ENCODE peak calls at places on chromosome 19, in eight cellular contexts. I, A, L, J, K, Q, X and S are unnamed samples.
A peak's percentile ranks its signal among the peaks of the same experiment; 100 is the strongest.

GRCh38 chr19:31976775-31977536 is 368.5 kb upstream of the ZNF507 start:
- DNase-seq in J (no peak), L (no peak), A (no peak), X (no peak), Q (no peak), I (no peak), K (no peak), S (no peak)

GRCh38 chr19:16594131-16594586 is 21.9 kb upstream of the SLC35E1 start:
- DNase-seq in Q (no peak), K (no peak), J (no peak), A (no peak), I (peak; percentile 76), L (no peak), X (no peak), S (no peak)

GRCh38 chr19:16641695-16642094 is 13.7 kb upstream of the MED26 start:
- DNase-seq in A (no peak), I (no peak), Q (no peak), J (no peak), L (no peak), X (no peak), K (no peak), S (no peak)

GRCh38 chr19:511101-511841 is 4.0 kb downstream of the TPGS1 start:
- DNase-seq in A (peak; percentile 68), I (no peak), L (no peak), Q (peak; percentile 65), J (no peak), K (peak; percentile 74), X (peak; percentile 15), S (no peak)

GRCh38 chr19:33725567-33725966 is 71.1 kb upstream of the KCTD15 start:
- DNase-seq in J (no peak), I (no peak), A (no peak), Q (no peak), L (no peak), K (no peak), X (no peak), S (no peak)

GRCh38 chr19:44647144-44647543 is 3.4 kb downstream of the PVR start:
- DNase-seq in L (no peak), Q (no peak), K (no peak), J (no peak), X (no peak), A (no peak), I (no peak), S (no peak)

GRCh38 chr19:778910-779653 is 18.2 kb upstream of the PTBP1 start:
- DNase-seq in Q (peak; percentile 78), X (no peak), L (peak; percentile 84), A (no peak), I (no peak), J (no peak), K (peak; percentile 85), S (peak; percentile 87)

GRCh38 chr19:17681505-17682125 is 6.5 kb downstream of the UNC13A start:
- DNase-seq in X (peak; percentile 92), L (peak; percentile 69), I (no peak), Q (no peak), J (peak; percentile 81), A (peak; percentile 51), K (peak; percentile 77), S (no peak)

GRCh38 chr19:49216076-49216475 is 58.5 kb downstream of the TRPM4 start:
- DNase-seq in J (no peak), X (no peak), A (no peak), K (no peak), I (no peak), Q (no peak), L (no peak), S (no peak)

GRCh38 chr19:38975214-38975860 is at the start of gene FBXO17:
- DNase-seq in A (peak; percentile 26), L (peak; percentile 75), Q (peak; percentile 65), J (peak; percentile 75), K (peak; percentile 90), X (peak; percentile 91), I (peak; percentile 85), S (peak; percentile 81)

GRCh38 chr19:31349160-31349881 is at the start of gene TSHZ3:
- DNase-seq in X (peak; percentile 58), L (peak; percentile 85), Q (peak; percentile 85), A (peak; percentile 86), K (peak; percentile 80), J (peak; percentile 61), I (peak; percentile 92), S (peak; percentile 78)

GRCh38 chr19:43563816-43564215 is 11.5 kb downstream of the XRCC1 start:
- DNase-seq in I (no peak), K (no peak), J (no peak), A (no peak), Q (no peak), X (no peak), L (no peak), S (no peak)

GRCh38 chr19:18433735-18434398 is 4.1 kb downstream of the ISYNA1 start:
- DNase-seq in I (no peak), K (no peak), Q (peak; percentile 60), L (no peak), A (no peak), J (peak; percentile 55), X (peak; percentile 60), S (no peak)

GRCh38 chr19:1069009-1069779 is 2.2 kb downstream of the ARHGAP45 start:
- DNase-seq in X (no peak), L (peak; percentile 86), I (peak; percentile 95), Q (peak; percentile 83), A (peak; percentile 50), K (no peak), J (no peak), S (peak; percentile 76)

GRCh38 chr19:22332924-22333323 is 46.7 kb downstream of the ZNF729 start:
- DNase-seq in A (no peak), Q (no peak), X (no peak), J (no peak), I (no peak), K (no peak), L (no peak), S (no peak)

GRCh38 chr19:58394821-58395219 is 636 bp upstream of the RNF225 start:
- DNase-seq in X (no peak), K (no peak), Q (no peak), L (no peak), I (no peak), J (no peak), A (no peak), S (no peak)

GRCh38 chr19:35986664-35987570 is 8.1 kb upstream of the SDHAF1 start:
- DNase-seq in I (no peak), L (no peak), K (peak; percentile 34), X (peak; percentile 33), A (peak; percentile 12), J (peak; percentile 44), Q (peak; percentile 62), S (peak; percentile 55)

GRCh38 chr19:38394488-38394887 is 6.0 kb downstream of the SPRED3 start:
- DNase-seq in X (no peak), I (no peak), J (peak; percentile 27), A (no peak), K (peak; percentile 54), L (no peak), Q (no peak), S (no peak)

GRCh38 chr19:32404939-32405430 is 585 bp upstream of the DPY19L3 start:
- DNase-seq in I (peak; percentile 90), Q (peak; percentile 87), J (peak; percentile 61), X (no peak), A (peak; percentile 47), L (peak; percentile 88), K (peak; percentile 58), S (peak; percentile 84)

GRCh38 chr19:43711751-43712355 is 4.0 kb upstream of the IRGC start:
- DNase-seq in J (no peak), X (no peak), L (no peak), I (no peak), K (no peak), A (no peak), Q (no peak), S (no peak)

GRCh38 chr19:42032428-42032827 is 37.6 kb downstream of the GRIK5 start:
- DNase-seq in L (no peak), J (no peak), K (no peak), I (peak; percentile 30), X (no peak), A (no peak), Q (peak; percentile 1), S (no peak)

GRCh38 chr19:42028304-42029216 is 34.5 kb upstream of the ATP1A3 start:
- DNase-seq in A (no peak), J (no peak), L (no peak), Q (peak; percentile 12), X (peak; percentile 80), I (no peak), K (no peak), S (no peak)

GRCh38 chr19:42037649-42038048 is 32.4 kb downstream of the GRIK5 start:
- DNase-seq in L (no peak), J (no peak), Q (no peak), X (no peak), I (no peak), A (no peak), K (no peak), S (no peak)

GRCh38 chr19:42030605-42031004 is 36.6 kb upstream of the ATP1A3 start:
- DNase-seq in Q (peak; percentile 6), J (no peak), X (no peak), I (peak; percentile 24), A (no peak), K (no peak), L (no peak), S (no peak)

GRCh38 chr19:42033413-42033812 is 36.6 kb downstream of the GRIK5 start:
- DNase-seq in I (peak; percentile 6), L (no peak), K (no peak), X (no peak), Q (no peak), A (no peak), J (no peak), S (no peak)
- H3K27ac ChIP-seq in I (no peak overlapping the region), L (no peak overlapping the region), K (no peak overlapping the region), X (no peak overlapping the region), Q (no peak overlapping the region), A (no peak overlapping the region), J (no peak overlapping the region), S (no peak overlapping the region)

GRCh38 chr19:6276447-6276846 is 3.3 kb downstream of the MLLT1 start:
- DNase-seq in K (peak; percentile 43), L (peak; percentile 88), Q (peak; percentile 81), X (peak; percentile 75), I (no peak), A (no peak), J (peak; percentile 26), S (peak; percentile 89)
- H3K4me1 ChIP-seq in K (peaks cover 73% of the 10 kb centered on the region), L (peaks cover 65% of the 10 kb centered on the region), Q (peaks cover 71% of the 10 kb centered on the region), X (peaks cover 71% of the 10 kb centered on the region), I (peaks cover 80% of the 10 kb centered on the region), A (peaks cover 64% of the 10 kb centered on the region), J (peaks cover 76% of the 10 kb centered on the region), S (peaks cover 70% of the 10 kb centered on the region)

GRCh38 chr19:55647732-55648656 is at the start of gene CCDC106:
- DNase-seq in A (peak; percentile 79), X (peak; percentile 86), Q (peak; percentile 86), I (peak; percentile 85), J (peak; percentile 86), L (peak; percentile 81), K (peak; percentile 82), S (no peak)
- H3K4me3 ChIP-seq in A (peak within 1 kb of the TSS; percentile 90), X (peak within 1 kb of the TSS; percentile 68), Q (peak within 1 kb of the TSS; percentile 94), I (peak within 1 kb of the TSS; percentile 67), J (peak within 1 kb of the TSS; percentile 94), L (peak within 1 kb of the TSS; percentile 89), K (peak within 1 kb of the TSS; percentile 99), S (peak within 1 kb of the TSS; percentile 79)

DNA sequence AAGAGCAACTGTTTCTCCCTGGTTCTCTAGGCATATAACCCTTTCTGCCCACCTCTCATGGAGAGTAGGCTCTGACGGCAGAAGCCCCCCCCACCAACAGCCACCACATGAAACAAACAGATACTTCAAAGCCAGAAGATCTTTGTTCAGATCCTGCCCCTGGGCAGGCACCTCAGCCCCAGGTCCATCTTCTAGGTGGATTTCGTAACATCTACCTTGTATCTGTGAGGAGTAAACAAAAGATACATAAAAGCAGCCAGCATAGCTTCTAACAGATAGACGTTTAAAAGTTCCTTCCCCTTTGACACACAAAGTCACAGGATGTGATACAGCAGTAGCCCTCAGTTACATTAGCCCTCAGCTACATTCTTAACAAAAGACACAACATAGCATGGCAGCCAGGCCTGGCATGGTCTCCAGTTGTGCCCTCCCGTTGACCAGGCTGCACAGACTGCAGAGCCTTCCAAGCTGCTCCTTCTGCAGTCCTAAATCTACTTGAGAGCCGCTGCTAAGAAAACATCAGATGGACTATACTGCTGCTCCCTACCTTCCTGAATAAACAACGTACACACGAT is 35.4 kb downstream of the BRD4 start:
- DNase-seq in X (no peak), K (no peak), J (no peak), L (no peak), I (no peak), Q (no peak), A (no peak), S (no peak)
- H3K27ac ChIP-seq in X (peak overlapping the region; percentile 37), K (peak overlapping the region; percentile 87), J (peak overlapping the region; percentile 89), L (peak overlapping the region; percentile 54), I (no peak overlapping the region), Q (peak overlapping the region; percentile 57), A (peak overlapping the region; percentile 53), S (peak overlapping the region; percentile 51)